ENCODE peak calls at places on chromosomes 5 and 9, in ten cellular contexts. One of them, this sample, is unnamed.

GRCh38 chr5:41256400-41256799 is 43.1 kb upstream of the C6 start:
- DNase-seq in fibroblast of lung: peak; percentile 27
- DNase-seq in CD8-positive, alpha-beta T cell: no peak
- DNase-seq in lung: no peak
- DNase-seq in HCT116: no peak
- DNase-seq in psoas muscle: no peak
- DNase-seq in heart right ventricle: no peak
- DNase-seq in H1: no peak
- DNase-seq in mucosa of descending colon: no peak
- DNase-seq in esophagus squamous epithelium: no peak
- DNase-seq in this sample: no peak

GRCh38 chr5:32290922-32291321 is 21.8 kb downstream of the MTMR12 start:
- DNase-seq in fibroblast of lung: no peak
- DNase-seq in CD8-positive, alpha-beta T cell: no peak
- DNase-seq in lung: no peak
- DNase-seq in HCT116: no peak
- DNase-seq in psoas muscle: no peak
- DNase-seq in heart right ventricle: no peak
- DNase-seq in H1: no peak
- DNase-seq in mucosa of descending colon: no peak
- DNase-seq in esophagus squamous epithelium: no peak
- DNase-seq in this sample: no peak

GRCh38 chr9:93702261-93702660 is 125.9 kb downstream of the PHF2 start:
- DNase-seq in fibroblast of lung: no peak
- DNase-seq in CD8-positive, alpha-beta T cell: no peak
- DNase-seq in lung: no peak
- DNase-seq in HCT116: no peak
- DNase-seq in psoas muscle: no peak
- DNase-seq in heart right ventricle: no peak
- DNase-seq in H1: no peak
- DNase-seq in mucosa of descending colon: no peak
- DNase-seq in esophagus squamous epithelium: no peak
- DNase-seq in this sample: no peak

GRCh38 chr5:163612358-163613149 is 107.1 kb downstream of the MAT2B start:
- DNase-seq in fibroblast of lung: peak; percentile 26
- DNase-seq in CD8-positive, alpha-beta T cell: no peak
- DNase-seq in lung: no peak
- DNase-seq in HCT116: no peak
- DNase-seq in psoas muscle: no peak
- DNase-seq in heart right ventricle: no peak
- DNase-seq in H1: no peak
- DNase-seq in mucosa of descending colon: no peak
- DNase-seq in esophagus squamous epithelium: no peak
- DNase-seq in this sample: peak; percentile 78

GRCh38 chr5:78501411-78502338 is 141.3 kb downstream of the SCAMP1 start:
- DNase-seq in fibroblast of lung: no peak
- DNase-seq in CD8-positive, alpha-beta T cell: no peak
- DNase-seq in lung: no peak
- DNase-seq in HCT116: no peak
- DNase-seq in psoas muscle: no peak
- DNase-seq in heart right ventricle: no peak
- DNase-seq in H1: peak; percentile 20
- DNase-seq in mucosa of descending colon: no peak
- DNase-seq in esophagus squamous epithelium: no peak
- DNase-seq in this sample: peak; percentile 83

GRCh38 chr5:72817076-72817476 is 615 bp downstream of the TNPO1 start:
- DNase-seq in fibroblast of lung: peak; percentile 83
- DNase-seq in CD8-positive, alpha-beta T cell: peak; percentile 5
- DNase-seq in lung: peak; percentile 47
- DNase-seq in HCT116: peak; percentile 7
- DNase-seq in psoas muscle: peak; percentile 49
- DNase-seq in heart right ventricle: peak; percentile 57
- DNase-seq in H1: no peak
- DNase-seq in mucosa of descending colon: peak; percentile 75
- DNase-seq in esophagus squamous epithelium: no peak
- DNase-seq in this sample: peak; percentile 94

GRCh38 chr9:69755205-69755604 is 4.6 kb downstream of the PTAR1 start:
- DNase-seq in fibroblast of lung: no peak
- DNase-seq in CD8-positive, alpha-beta T cell: no peak
- DNase-seq in lung: no peak
- DNase-seq in HCT116: no peak
- DNase-seq in psoas muscle: no peak
- DNase-seq in heart right ventricle: no peak
- DNase-seq in H1: no peak
- DNase-seq in mucosa of descending colon: no peak
- DNase-seq in esophagus squamous epithelium: no peak
- DNase-seq in this sample: no peak

GRCh38 chr5:150457112-150457511 is 7.6 kb upstream of the RPS14 start:
- DNase-seq in fibroblast of lung: no peak
- DNase-seq in CD8-positive, alpha-beta T cell: no peak
- DNase-seq in lung: no peak
- DNase-seq in HCT116: no peak
- DNase-seq in psoas muscle: no peak
- DNase-seq in heart right ventricle: no peak
- DNase-seq in H1: no peak
- DNase-seq in mucosa of descending colon: no peak
- DNase-seq in esophagus squamous epithelium: no peak
- DNase-seq in this sample: no peak

GRCh38 chr5:175870820-175871447 is 444 bp upstream of the CPLX2 start:
- DNase-seq in fibroblast of lung: no peak
- DNase-seq in CD8-positive, alpha-beta T cell: no peak
- DNase-seq in lung: no peak
- DNase-seq in HCT116: no peak
- DNase-seq in psoas muscle: no peak
- DNase-seq in heart right ventricle: no peak
- DNase-seq in H1: no peak
- DNase-seq in mucosa of descending colon: no peak
- DNase-seq in esophagus squamous epithelium: no peak
- DNase-seq in this sample: no peak

GRCh38 chr5:175868996-175869638 is 2.3 kb upstream of the CPLX2 start:
- DNase-seq in fibroblast of lung: no peak
- DNase-seq in CD8-positive, alpha-beta T cell: no peak
- DNase-seq in lung: no peak
- DNase-seq in HCT116: no peak
- DNase-seq in psoas muscle: no peak
- DNase-seq in heart right ventricle: no peak
- DNase-seq in H1: no peak
- DNase-seq in mucosa of descending colon: no peak
- DNase-seq in esophagus squamous epithelium: no peak
- DNase-seq in this sample: no peak

GRCh38 chr5:175873090-175873454 is 1.7 kb downstream of the CPLX2 start:
- DNase-seq in fibroblast of lung: peak; percentile 2
- DNase-seq in CD8-positive, alpha-beta T cell: no peak
- DNase-seq in lung: no peak
- DNase-seq in HCT116: no peak
- DNase-seq in psoas muscle: no peak
- DNase-seq in heart right ventricle: no peak
- DNase-seq in H1: peak; percentile 92
- DNase-seq in mucosa of descending colon: no peak
- DNase-seq in esophagus squamous epithelium: no peak
- DNase-seq in this sample: no peak

GRCh38 chr5:175874462-175875139 is 3.2 kb downstream of the CPLX2 start:
- DNase-seq in fibroblast of lung: no peak
- DNase-seq in CD8-positive, alpha-beta T cell: no peak
- DNase-seq in lung: no peak
- DNase-seq in HCT116: no peak
- DNase-seq in psoas muscle: no peak
- DNase-seq in heart right ventricle: no peak
- DNase-seq in H1: no peak
- DNase-seq in mucosa of descending colon: no peak
- DNase-seq in esophagus squamous epithelium: no peak
- DNase-seq in this sample: no peak

DNA sequence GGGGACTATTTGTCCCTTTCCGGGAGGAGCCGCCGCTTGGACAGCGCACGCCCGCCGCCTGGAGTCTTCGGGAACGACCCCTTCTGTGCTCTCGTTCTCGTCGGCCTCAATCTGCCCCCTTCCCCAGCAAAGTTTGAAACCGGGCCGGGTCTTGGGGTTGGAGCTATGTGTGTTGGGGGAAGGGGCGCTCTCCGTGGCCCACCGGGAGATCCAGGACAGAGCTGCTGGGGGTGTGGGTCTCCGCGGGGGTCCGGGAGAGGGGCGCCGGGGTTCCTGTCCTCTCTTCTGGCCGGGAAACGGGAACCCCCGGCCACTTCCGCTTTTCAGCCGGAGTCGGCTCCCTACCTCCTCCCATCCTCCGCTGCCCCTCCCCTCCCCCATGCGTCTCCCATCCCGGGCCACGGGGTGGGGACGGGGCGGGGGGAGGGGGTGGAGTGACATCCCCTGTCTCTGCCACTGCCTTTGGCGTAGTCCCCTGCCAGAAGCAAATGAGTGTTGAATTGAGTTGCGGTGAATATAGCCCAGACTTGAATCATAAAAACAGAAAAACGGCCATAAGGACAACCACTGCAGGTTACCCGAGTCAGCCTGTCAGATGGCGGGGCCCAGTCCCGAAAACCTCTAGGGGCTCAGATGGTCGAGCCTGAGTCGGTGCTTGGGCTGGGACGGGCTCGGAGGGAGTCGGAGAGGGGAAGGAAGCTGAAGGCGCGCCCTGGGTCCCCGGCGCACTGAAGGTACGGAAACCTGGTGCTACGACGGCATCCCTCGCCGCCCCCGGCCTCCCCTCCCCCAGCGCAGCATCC is 1.1 kb downstream of the CPLX2 start:
- DNase-seq in fibroblast of lung: no peak
- DNase-seq in CD8-positive, alpha-beta T cell: no peak
- DNase-seq in lung: no peak
- DNase-seq in HCT116: no peak
- DNase-seq in psoas muscle: no peak
- DNase-seq in heart right ventricle: no peak
- DNase-seq in H1: peak; percentile 69
- DNase-seq in mucosa of descending colon: no peak
- DNase-seq in esophagus squamous epithelium: no peak
- DNase-seq in this sample: no peak
- TF ChIP-seq CTCF in fibroblast of lung: no peak
- TF ChIP-seq CTCF in CD8-positive, alpha-beta T cell: no peak
- TF ChIP-seq CTCF in lung: no peak
- TF ChIP-seq CTCF in HCT116: no peak
- TF ChIP-seq CTCF in psoas muscle: no peak
- TF ChIP-seq CTCF in heart right ventricle: no peak
- TF ChIP-seq CTCF in H1: no peak
- TF ChIP-seq CTCF in mucosa of descending colon: no peak
- TF ChIP-seq CTCF in esophagus squamous epithelium: no peak
- TF ChIP-seq CTCF in this sample: no peak

DNA sequence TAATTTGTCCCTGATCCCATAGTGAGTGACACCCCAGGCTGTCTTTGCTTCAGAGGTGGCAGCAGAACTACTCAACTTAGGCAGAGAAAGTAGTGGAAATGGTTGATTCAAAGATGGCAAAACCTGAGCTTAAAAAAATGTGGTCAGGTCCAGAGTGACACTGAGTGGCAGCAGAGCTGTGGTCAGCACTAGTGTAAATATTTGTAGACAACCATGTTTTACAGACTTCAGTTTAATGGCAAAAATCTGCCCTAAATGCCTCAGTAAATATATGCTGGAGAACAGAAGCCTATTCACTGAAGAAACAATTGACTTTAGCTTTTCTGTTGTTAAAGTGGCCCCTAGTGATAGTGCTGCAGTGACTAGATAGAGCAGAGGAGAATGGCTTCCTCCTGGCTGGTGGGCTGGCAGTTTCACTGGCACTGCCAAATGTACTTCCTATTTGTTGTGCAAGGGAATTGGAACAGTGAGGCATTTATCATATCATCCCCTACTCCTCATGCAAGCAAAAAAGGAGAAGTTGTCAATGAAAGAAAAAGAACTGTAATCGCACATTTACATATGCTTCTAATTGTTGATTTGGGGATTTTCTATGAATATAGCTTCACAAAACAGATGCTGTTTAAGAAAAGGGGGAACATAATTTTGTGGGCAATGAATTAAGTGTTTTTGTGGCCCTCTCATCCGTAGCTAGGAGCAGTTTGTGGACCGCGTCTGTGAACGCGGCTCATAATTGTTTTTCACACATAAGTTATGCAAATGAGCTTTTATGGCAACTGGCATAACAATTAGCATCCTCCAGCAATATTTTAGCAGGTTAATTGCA is 12.0 kb downstream of the PBX3 start:
- DNase-seq in fibroblast of lung: no peak
- DNase-seq in CD8-positive, alpha-beta T cell: no peak
- DNase-seq in lung: no peak
- DNase-seq in HCT116: no peak
- DNase-seq in psoas muscle: no peak
- DNase-seq in heart right ventricle: peak; percentile 20
- DNase-seq in H1: no peak
- DNase-seq in mucosa of descending colon: no peak
- DNase-seq in esophagus squamous epithelium: no peak
- DNase-seq in this sample: no peak
- H3K4me1 ChIP-seq in fibroblast of lung: peaks cover 10% of the 10 kb centered on the region
- H3K4me1 ChIP-seq in CD8-positive, alpha-beta T cell: peaks cover 6% of the 10 kb centered on the region
- H3K4me1 ChIP-seq in lung: no peaks in the 10 kb centered on the region
- H3K4me1 ChIP-seq in HCT116: no peaks in the 10 kb centered on the region
- H3K4me1 ChIP-seq in psoas muscle: no peaks in the 10 kb centered on the region
- H3K4me1 ChIP-seq in heart right ventricle: peaks cover 76% of the 10 kb centered on the region
- H3K4me1 ChIP-seq in H1: peaks cover 41% of the 10 kb centered on the region
- H3K4me1 ChIP-seq in mucosa of descending colon: no peaks in the 10 kb centered on the region
- H3K4me1 ChIP-seq in esophagus squamous epithelium: peaks cover 55% of the 10 kb centered on the region
- H3K4me1 ChIP-seq in this sample: peaks cover 84% of the 10 kb centered on the region

GRCh38 chr9:75855509-75855908 is 35.0 kb upstream of the PCSK5 start:
- DNase-seq in fibroblast of lung: peak; percentile 17
- DNase-seq in CD8-positive, alpha-beta T cell: no peak
- DNase-seq in lung: no peak
- DNase-seq in HCT116: peak; percentile 18
- DNase-seq in psoas muscle: no peak
- DNase-seq in heart right ventricle: no peak
- DNase-seq in H1: no peak
- DNase-seq in mucosa of descending colon: no peak
- DNase-seq in esophagus squamous epithelium: no peak
- DNase-seq in this sample: peak; percentile 12
- TF ChIP-seq CTCF in fibroblast of lung: peak; percentile 41
- TF ChIP-seq CTCF in CD8-positive, alpha-beta T cell: no peak
- TF ChIP-seq CTCF in lung: no peak
- TF ChIP-seq CTCF in HCT116: peak; percentile 38
- TF ChIP-seq CTCF in psoas muscle: peak; percentile 31
- TF ChIP-seq CTCF in heart right ventricle: peak; percentile 65
- TF ChIP-seq CTCF in H1: peak; percentile 52
- TF ChIP-seq CTCF in mucosa of descending colon: no peak
- TF ChIP-seq CTCF in esophagus squamous epithelium: peak; percentile 24
- TF ChIP-seq CTCF in this sample: peak; percentile 25

GRCh38 chr9:121280715-121281613 is 13.0 kb downstream of the GSN start:
- DNase-seq in fibroblast of lung: no peak
- DNase-seq in CD8-positive, alpha-beta T cell: no peak
- DNase-seq in lung: no peak
- DNase-seq in HCT116: no peak
- DNase-seq in psoas muscle: no peak
- DNase-seq in heart right ventricle: no peak
- DNase-seq in H1: no peak
- DNase-seq in mucosa of descending colon: no peak
- DNase-seq in esophagus squamous epithelium: no peak
- DNase-seq in this sample: no peak

GRCh38 chr9:121282309-121283071 is 14.5 kb downstream of the GSN start:
- DNase-seq in fibroblast of lung: peak; percentile 83
- DNase-seq in CD8-positive, alpha-beta T cell: no peak
- DNase-seq in lung: peak; percentile 48
- DNase-seq in HCT116: no peak
- DNase-seq in psoas muscle: peak; percentile 72
- DNase-seq in heart right ventricle: no peak
- DNase-seq in H1: no peak
- DNase-seq in mucosa of descending colon: peak; percentile 56
- DNase-seq in esophagus squamous epithelium: no peak
- DNase-seq in this sample: peak; percentile 96

GRCh38 chr9:121283072-121283398 is 15.1 kb downstream of the GSN start:
- DNase-seq in fibroblast of lung: no peak
- DNase-seq in CD8-positive, alpha-beta T cell: no peak
- DNase-seq in lung: no peak
- DNase-seq in HCT116: no peak
- DNase-seq in psoas muscle: no peak
- DNase-seq in heart right ventricle: no peak
- DNase-seq in H1: no peak
- DNase-seq in mucosa of descending colon: no peak
- DNase-seq in esophagus squamous epithelium: no peak
- DNase-seq in this sample: no peak

GRCh38 chr9:121279841-121280388 is 12.0 kb downstream of the GSN start:
- DNase-seq in fibroblast of lung: no peak
- DNase-seq in CD8-positive, alpha-beta T cell: no peak
- DNase-seq in lung: no peak
- DNase-seq in HCT116: no peak
- DNase-seq in psoas muscle: no peak
- DNase-seq in heart right ventricle: no peak
- DNase-seq in H1: no peak
- DNase-seq in mucosa of descending colon: no peak
- DNase-seq in esophagus squamous epithelium: no peak
- DNase-seq in this sample: no peak

DNA sequence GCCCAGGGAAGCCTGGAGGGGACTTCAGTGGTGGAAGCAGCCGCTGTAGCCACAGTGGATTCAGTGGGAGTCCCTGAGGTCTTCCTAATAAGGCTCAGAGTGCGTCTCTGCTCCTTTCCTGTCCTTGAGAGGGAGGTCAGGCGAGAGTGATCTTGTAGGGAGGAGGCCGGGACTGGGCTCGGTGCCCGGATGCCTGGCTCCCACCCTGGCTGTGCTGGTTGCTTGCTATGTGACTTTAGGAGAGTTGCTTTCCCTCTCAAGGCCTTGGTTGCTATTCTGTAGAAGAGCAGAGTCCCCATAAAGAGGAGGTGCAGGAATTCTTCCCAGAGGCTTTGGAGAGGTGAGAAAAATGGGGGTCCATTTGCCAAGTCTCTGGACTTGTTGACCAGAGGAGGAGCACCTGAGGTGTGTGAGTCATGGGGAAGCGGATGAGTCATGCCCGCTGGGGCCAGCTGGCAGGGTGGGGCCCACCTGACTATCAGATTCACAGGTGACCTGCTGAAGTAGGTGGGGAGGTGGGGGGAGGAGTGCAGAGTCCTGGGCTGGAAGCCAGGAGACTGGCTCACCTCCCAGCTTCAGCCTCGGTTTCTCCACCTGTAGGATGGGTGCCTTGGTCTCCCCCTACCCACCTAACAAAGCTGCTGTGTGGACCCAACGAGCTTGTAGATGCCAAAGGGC is 13.8 kb downstream of the GSN start:
- DNase-seq in fibroblast of lung: peak; percentile 64
- DNase-seq in CD8-positive, alpha-beta T cell: no peak
- DNase-seq in lung: peak; percentile 92
- DNase-seq in HCT116: peak; percentile 94
- DNase-seq in psoas muscle: peak; percentile 76
- DNase-seq in heart right ventricle: peak; percentile 90
- DNase-seq in H1: no peak
- DNase-seq in mucosa of descending colon: peak; percentile 93
- DNase-seq in esophagus squamous epithelium: peak; percentile 8
- DNase-seq in this sample: no peak
- H3K4me1 ChIP-seq in fibroblast of lung: peaks cover 63% of the 10 kb centered on the region
- H3K4me1 ChIP-seq in CD8-positive, alpha-beta T cell: no peaks in the 10 kb centered on the region
- H3K4me1 ChIP-seq in lung: peaks cover 49% of the 10 kb centered on the region
- H3K4me1 ChIP-seq in HCT116: peaks cover 91% of the 10 kb centered on the region
- H3K4me1 ChIP-seq in psoas muscle: peaks cover 80% of the 10 kb centered on the region
- H3K4me1 ChIP-seq in heart right ventricle: peaks cover 98% of the 10 kb centered on the region
- H3K4me1 ChIP-seq in H1: peaks cover 13% of the 10 kb centered on the region
- H3K4me1 ChIP-seq in mucosa of descending colon: peaks cover 71% of the 10 kb centered on the region
- H3K4me1 ChIP-seq in esophagus squamous epithelium: peaks cover 100% of the 10 kb centered on the region
- H3K4me1 ChIP-seq in this sample: peaks cover 100% of the 10 kb centered on the region